ENCODE peak calls at places on chromosomes 16 and 17, in nine cellular contexts. Y is C1 segment of cervical spinal cord; A is HFFc6; J is Ammon's horn; Z is HEK293T; U is activated CD8-positive, alpha-beta T cell treated with anti-CD3 and anti-CD28 coated beads for 36 hours; Q is pancreas; I is SW480; V is kidney. E is an unnamed sample.

GRCh38 chr17:33572615-33573014 is 279.5 kb upstream of the ASIC2 start:
- DNase-seq in Y (no peak), J (no peak), I (peak; percentile 10), V (no peak), U (no peak), Q (no peak), A (no peak), Z (no peak), E (no peak)

GRCh38 chr17:48996696-48997102 is 486 bp upstream of the IGF2BP1 start:
- DNase-seq in V (no peak), Q (no peak), I (no peak), J (no peak), Z (no peak), U (no peak), A (no peak), Y (no peak), E (no peak)

GRCh38 chr17:68441064-68441770 is 16.1 kb downstream of the WIPI1 start:
- DNase-seq in A (no peak), I (no peak), V (no peak), Q (no peak), Z (no peak), J (peak; percentile 54), U (no peak), Y (peak; percentile 20), E (no peak)

GRCh38 chr17:79791354-79792123 is 5.3 kb downstream of the CBX8 start:
- DNase-seq in V (peak; percentile 75), A (no peak), I (no peak), J (no peak), Z (no peak), Q (no peak), Y (no peak), U (no peak), E (no peak)

GRCh38 chr17:42294469-42295398 is 6.4 kb downstream of the STAT5A start:
- DNase-seq in U (no peak), A (no peak), Y (no peak), Q (no peak), J (no peak), Z (no peak), V (peak; percentile 13), I (no peak), E (no peak)

GRCh38 chr16:23836078-23836403 is 258 bp downstream of the PRKCB start:
- DNase-seq in Q (no peak), U (no peak), Y (no peak), I (no peak), A (no peak), Z (no peak), V (no peak), J (no peak), E (no peak)

GRCh38 chr17:15657868-15658775 is 26.0 kb downstream of the TRIM16 start:
- DNase-seq in I (peak; percentile 77), Z (no peak), Q (no peak), A (no peak), V (no peak), J (no peak), U (no peak), Y (no peak), E (no peak)

GRCh38 chr17:18257268-18257681 is 1.3 kb downstream of the FLII start:
- DNase-seq in I (peak; percentile 73), Z (no peak), A (no peak), V (peak; percentile 84), J (no peak), Q (no peak), Y (no peak), U (peak; percentile 49), E (peak; percentile 75)

GRCh38 chr16:84156342-84156784 is 11.3 kb downstream of the DNAAF1 start:
- DNase-seq in A (peak; percentile 10), U (no peak), V (no peak), Y (no peak), Z (no peak), Q (no peak), I (no peak), J (peak; percentile 50), E (peak; percentile 39)

GRCh38 chr16:88999457-89000206 is 22.6 kb upstream of the CBFA2T3 start:
- DNase-seq in Z (no peak), V (no peak), J (no peak), I (peak; percentile 35), Y (no peak), U (peak; percentile 75), A (no peak), Q (no peak), E (no peak)

GRCh38 chr17:50550661-50551432 is 3.9 kb downstream of the SPATA20 start:
- DNase-seq in J (peak; percentile 90), A (peak; percentile 70), V (peak; percentile 94), I (peak; percentile 59), U (peak; percentile 33), Y (peak; percentile 53), Q (peak; percentile 72), Z (peak; percentile 80), E (peak; percentile 88)

GRCh38 chr16:67530013-67530939 is 1.6 kb downstream of the RIPOR1 start:
- DNase-seq in Z (no peak), J (peak; percentile 65), A (peak; percentile 55), Q (peak; percentile 75), V (peak; percentile 96), Y (peak; percentile 62), U (peak; percentile 42), I (no peak), E (peak; percentile 73)

GRCh38 chr17:78412403-78412802 is 34.0 kb downstream of the PGS1 start:
- DNase-seq in V (peak; percentile 51), Q (no peak), U (peak; percentile 68), I (peak; percentile 17), Z (peak; percentile 59), Y (no peak), A (no peak), J (no peak), E (no peak)

E was measured in Calu3.